ENCODE peak calls at places on chromosomes 6 and 20, in four cellular contexts. B is K562, N is HepG2, J is SK-N-SH. Z is an unnamed sample.

GRCh38 chr6:143449731-143450452 is 603 bp downstream of the ADAT2 start:
- DNase-seq in N (peak), J (peak), B (peak), Z (peak)

GRCh38 chr6:134980846-134981245 is 30.9 kb upstream of the ALDH8A1 start:
- DNase-seq in J (no peak), N (no peak), B (peak), Z (no peak)

GRCh38 chr20:37803476-37804307 is 99.2 kb upstream of the VSTM2L start:
- DNase-seq in J (peak), N (no peak), B (no peak), Z (peak)

GRCh38 chr6:12138377-12138776 is 126.3 kb downstream of the HIVEP1 start:
- DNase-seq in N (peak), J (no peak), B (no peak), Z (no peak)

GRCh38 chr6:21902766-21903165 is 309.2 kb downstream of the SOX4 start:
- DNase-seq in N (no peak), J (no peak), B (no peak), Z (no peak)

GRCh38 chr6:170552765-170553685 is at the start of gene PSMB1:
- DNase-seq in N (peak), J (peak), B (peak), Z (peak)

GRCh38 chr20:25195962-25196700 is 619 bp downstream of the ENTPD6 start:
- DNase-seq in J (no peak), B (peak), N (peak), Z (no peak)

GRCh38 chr6:122845916-122846632 is 57.0 kb downstream of the SMPDL3A start:
- DNase-seq in J (no peak), N (no peak), B (no peak), Z (no peak)

GRCh38 chr6:143410859-143411270 is 39.6 kb downstream of the ADAT2 start:
- DNase-seq in B (no peak), J (no peak), N (peak), Z (no peak)

GRCh38 chr6:147935656-147936055 is 407.0 kb upstream of the SASH1 start:
- DNase-seq in N (no peak), J (no peak), B (no peak), Z (no peak)

GRCh38 chr6:111277819-111278218 is 190.5 kb downstream of the SLC16A10 start:
- DNase-seq in B (no peak), J (no peak), N (no peak), Z (no peak)

GRCh38 chr6:161641175-161641574 is 367.3 kb upstream of the AGPAT4 start:
- DNase-seq in B (no peak), N (no peak), J (no peak), Z (no peak)

GRCh38 chr6:157162756-157163433 is 160.4 kb downstream of the TMEM242 start:
- DNase-seq in J (no peak), B (no peak), N (no peak), Z (no peak)

GRCh38 chr6:151807513-151808330 is at the start of gene ESR1:
- DNase-seq in B (no peak), J (peak), N (no peak), Z (no peak)

GRCh38 chr6:95133578-95133977 is 443.8 kb upstream of the MANEA start:
- DNase-seq in B (no peak), N (no peak), J (no peak), Z (no peak)

GRCh38 chr6:21665436-21666199 is 72.1 kb downstream of the SOX4 start:
- DNase-seq in N (no peak), J (peak), B (no peak), Z (no peak)

GRCh38 chr6:87293526-87293925 is 28.9 kb upstream of the SMIM8 start:
- DNase-seq in B (no peak), N (no peak), J (no peak), Z (no peak)
- TF ChIP-seq MAX in B (no peak), N (no peak), J (no peak), Z (no peak)

GRCh38 chr6:133805876-133806275 is 83.0 kb upstream of the TCF21 start:
- DNase-seq in J (no peak), N (no peak), B (no peak), Z (no peak)
- TF ChIP-seq FOXM1 in J (no peak), N (no peak), B (no peak), Z (no peak)

DNA sequence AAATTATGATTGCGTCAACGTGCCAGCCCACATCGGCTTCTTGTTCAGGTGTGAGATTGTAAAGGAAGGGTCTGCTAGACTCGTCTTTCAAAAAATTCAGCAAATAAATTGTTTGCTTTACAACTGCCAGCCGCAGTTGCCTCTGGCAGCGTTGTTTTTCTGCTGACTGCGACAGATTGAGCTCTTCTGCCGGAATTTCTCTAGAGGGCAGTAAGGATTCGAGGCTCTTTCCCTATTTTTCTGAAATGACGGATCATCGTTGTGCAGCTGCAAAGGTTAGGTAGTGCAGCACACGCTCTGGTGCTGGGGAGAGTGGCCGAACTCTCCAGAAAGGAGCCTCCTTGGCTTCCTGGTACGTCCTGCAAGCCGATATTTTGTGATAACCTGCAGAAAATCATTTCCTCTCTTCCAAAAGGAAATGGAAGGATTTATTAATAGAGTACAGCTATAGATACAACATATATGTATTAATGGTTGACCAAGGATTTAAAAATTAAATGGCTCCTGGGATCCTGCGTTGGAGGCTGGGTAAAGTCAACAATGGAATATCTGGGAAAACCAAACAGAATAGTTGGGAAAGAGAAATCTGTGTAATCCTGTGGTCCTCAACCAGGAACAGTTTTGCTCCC is 121.9 kb upstream of the ZFP64 start:
- DNase-seq in N (peak), J (peak), B (no peak), Z (no peak)
- TF ChIP-seq MAX in N (no peak), J (no peak), B (no peak), Z (no peak)

GRCh38 chr20:43722153-43722505 is 4.7 kb downstream of the GTSF1L start:
- DNase-seq in J (no peak), B (no peak), N (no peak), Z (no peak)
- TF ChIP-seq FOXM1 in J (no peak), B (no peak), N (no peak), Z (no peak)

GRCh38 chr20:43404880-43405279 is 52.8 kb upstream of the SRSF6 start:
- DNase-seq in J (no peak), B (peak), N (peak), Z (no peak)
- TF ChIP-seq MAX in J (no peak), B (no peak), N (no peak), Z (no peak)

DNA sequence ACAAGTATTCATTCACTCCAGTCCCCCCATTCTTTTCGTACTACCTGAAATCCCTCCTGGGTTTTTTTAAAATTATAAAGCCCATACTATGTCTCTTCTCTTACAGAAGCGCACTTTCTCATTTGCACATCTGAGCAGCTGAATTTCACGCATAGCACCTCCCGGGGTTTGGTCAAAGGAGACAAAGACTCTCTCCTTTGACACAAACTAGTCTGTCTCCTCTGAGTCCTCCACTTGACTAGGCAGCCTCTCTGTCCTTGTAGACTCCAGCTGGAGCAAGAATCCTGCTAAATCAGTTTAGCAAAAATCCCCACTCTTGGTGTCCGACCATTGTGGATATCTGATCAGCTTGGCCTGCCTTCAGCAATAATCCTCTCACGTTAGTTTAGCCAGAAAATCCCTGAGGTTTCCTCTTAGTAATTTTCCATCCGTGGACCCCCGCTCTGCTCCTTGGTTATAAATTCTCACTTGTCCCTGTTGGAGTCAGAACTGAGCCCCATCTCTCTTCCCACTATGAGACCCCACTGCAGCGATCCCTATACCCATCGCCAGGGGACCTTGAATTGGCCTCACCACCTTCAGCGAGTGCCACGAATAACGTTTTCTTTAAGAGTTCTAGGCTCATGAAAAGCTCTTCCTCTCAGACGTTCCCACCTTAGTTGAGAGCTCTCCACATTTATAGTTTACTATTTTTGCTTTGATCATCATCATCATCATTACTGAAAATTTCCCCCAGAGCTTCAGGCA is 29.0 kb downstream of the PDYN start:
- DNase-seq in B (no peak), J (no peak), N (no peak), Z (no peak)
- TF ChIP-seq FOXM1 in B (no peak), J (no peak), N (no peak), Z (no peak)

GRCh38 chr6:5565976-5566375 is 304.7 kb downstream of the FARS2 start:
- DNase-seq in J (no peak), B (no peak), N (no peak), Z (no peak)
- TF ChIP-seq MAX in J (no peak), B (no peak), N (no peak), Z (no peak)

Z was measured in GM12878.